ENCODE peak calls at places on chromosomes 6 and 20, in nine cellular contexts. One of them, this sample, is unnamed.

GRCh38 chr20:34604980-34605788 is 46.7 kb downstream of the MAP1LC3A start:
- DNase-seq in lower lobe of right lung: no peak
- DNase-seq in H54: no peak
- DNase-seq in H7: no peak
- DNase-seq in GM10248: no peak
- DNase-seq in stomach: no peak
- DNase-seq in occipital lobe: no peak
- DNase-seq in choroid plexus epithelial cell: peak
- DNase-seq in stromal cell of bone marrow: peak
- DNase-seq in this sample: no peak

GRCh38 chr6:134658596-134658995 is 291.3 kb downstream of the ALDH8A1 start:
- DNase-seq in stomach: no peak
- DNase-seq in occipital lobe: no peak
- DNase-seq in choroid plexus epithelial cell: peak
- DNase-seq in H7: no peak
- DNase-seq in GM10248: no peak
- DNase-seq in H54: no peak
- DNase-seq in lower lobe of right lung: no peak
- DNase-seq in stromal cell of bone marrow: no peak
- DNase-seq in this sample: no peak

GRCh38 chr20:20710443-20710842 is 2.0 kb downstream of the RALGAPA2 start:
- DNase-seq in stromal cell of bone marrow: no peak
- DNase-seq in GM10248: no peak
- DNase-seq in H54: no peak
- DNase-seq in H7: no peak
- DNase-seq in choroid plexus epithelial cell: no peak
- DNase-seq in stomach: no peak
- DNase-seq in lower lobe of right lung: no peak
- DNase-seq in occipital lobe: no peak
- DNase-seq in this sample: no peak

GRCh38 chr6:81487489-81487888 is 265.0 kb downstream of the TENT5A start:
- DNase-seq in choroid plexus epithelial cell: peak
- DNase-seq in stomach: peak
- DNase-seq in H54: no peak
- DNase-seq in GM10248: no peak
- DNase-seq in stromal cell of bone marrow: peak
- DNase-seq in occipital lobe: peak
- DNase-seq in lower lobe of right lung: no peak
- DNase-seq in H7: no peak
- DNase-seq in this sample: no peak

GRCh38 chr6:44268095-44268628 is 2.1 kb upstream of the TMEM151B start:
- DNase-seq in stromal cell of bone marrow: no peak
- DNase-seq in H7: peak
- DNase-seq in H54: no peak
- DNase-seq in occipital lobe: peak
- DNase-seq in GM10248: peak
- DNase-seq in stomach: peak
- DNase-seq in choroid plexus epithelial cell: peak
- DNase-seq in lower lobe of right lung: peak
- DNase-seq in this sample: peak

GRCh38 chr20:21613512-21613911 is 92.0 kb upstream of the PAX1 start:
- DNase-seq in occipital lobe: no peak
- DNase-seq in choroid plexus epithelial cell: no peak
- DNase-seq in H54: no peak
- DNase-seq in H7: no peak
- DNase-seq in stomach: peak
- DNase-seq in stromal cell of bone marrow: no peak
- DNase-seq in lower lobe of right lung: no peak
- DNase-seq in GM10248: no peak
- DNase-seq in this sample: no peak

GRCh38 chr6:12760911-12761310 is 44.3 kb downstream of the PHACTR1 start:
- DNase-seq in H7: no peak
- DNase-seq in stomach: no peak
- DNase-seq in lower lobe of right lung: no peak
- DNase-seq in GM10248: no peak
- DNase-seq in occipital lobe: no peak
- DNase-seq in H54: no peak
- DNase-seq in choroid plexus epithelial cell: no peak
- DNase-seq in stromal cell of bone marrow: no peak
- DNase-seq in this sample: no peak

GRCh38 chr6:147566244-147566898 is 57.9 kb downstream of the SAMD5 start:
- DNase-seq in GM10248: no peak
- DNase-seq in H54: no peak
- DNase-seq in lower lobe of right lung: no peak
- DNase-seq in stomach: no peak
- DNase-seq in stromal cell of bone marrow: no peak
- DNase-seq in choroid plexus epithelial cell: no peak
- DNase-seq in H7: no peak
- DNase-seq in occipital lobe: no peak
- DNase-seq in this sample: no peak

GRCh38 chr6:65170273-65170672 is 536.8 kb downstream of the EYS start:
- DNase-seq in GM10248: no peak
- DNase-seq in stomach: no peak
- DNase-seq in choroid plexus epithelial cell: peak
- DNase-seq in H54: no peak
- DNase-seq in lower lobe of right lung: no peak
- DNase-seq in stromal cell of bone marrow: no peak
- DNase-seq in H7: no peak
- DNase-seq in occipital lobe: no peak
- DNase-seq in this sample: no peak

GRCh38 chr6:40395066-40395697 is 192.0 kb downstream of the LRFN2 start:
- DNase-seq in stromal cell of bone marrow: no peak
- DNase-seq in lower lobe of right lung: no peak
- DNase-seq in occipital lobe: no peak
- DNase-seq in GM10248: no peak
- DNase-seq in stomach: peak
- DNase-seq in choroid plexus epithelial cell: no peak
- DNase-seq in H54: peak
- DNase-seq in H7: no peak
- DNase-seq in this sample: no peak

GRCh38 chr20:48637461-48637860 is 190.3 kb downstream of the PREX1 start:
- DNase-seq in stromal cell of bone marrow: no peak
- DNase-seq in lower lobe of right lung: no peak
- DNase-seq in occipital lobe: no peak
- DNase-seq in choroid plexus epithelial cell: no peak
- DNase-seq in H7: no peak
- DNase-seq in stomach: no peak
- DNase-seq in GM10248: no peak
- DNase-seq in H54: no peak
- DNase-seq in this sample: no peak

GRCh38 chr6:16727996-16728395 is 33.3 kb downstream of the ATXN1 start:
- DNase-seq in H54: no peak
- DNase-seq in H7: no peak
- DNase-seq in GM10248: no peak
- DNase-seq in choroid plexus epithelial cell: no peak
- DNase-seq in stromal cell of bone marrow: no peak
- DNase-seq in stomach: no peak
- DNase-seq in lower lobe of right lung: peak
- DNase-seq in occipital lobe: no peak
- DNase-seq in this sample: no peak

GRCh38 chr6:76435174-76435573 is 362.7 kb upstream of the IMPG1 start:
- DNase-seq in H54: no peak
- DNase-seq in GM10248: no peak
- DNase-seq in stromal cell of bone marrow: no peak
- DNase-seq in lower lobe of right lung: no peak
- DNase-seq in occipital lobe: no peak
- DNase-seq in stomach: no peak
- DNase-seq in choroid plexus epithelial cell: peak
- DNase-seq in H7: no peak
- DNase-seq in this sample: no peak

GRCh38 chr6:129890164-129890563 is 29.0 kb upstream of the TMEM244 start:
- DNase-seq in stromal cell of bone marrow: peak
- DNase-seq in H54: no peak
- DNase-seq in occipital lobe: no peak
- DNase-seq in stomach: no peak
- DNase-seq in lower lobe of right lung: no peak
- DNase-seq in H7: no peak
- DNase-seq in choroid plexus epithelial cell: peak
- DNase-seq in GM10248: no peak
- DNase-seq in this sample: no peak

GRCh38 chr6:14382381-14383236 is 265.0 kb downstream of the CD83 start:
- DNase-seq in stomach: no peak
- DNase-seq in H54: no peak
- DNase-seq in GM10248: no peak
- DNase-seq in lower lobe of right lung: no peak
- DNase-seq in occipital lobe: no peak
- DNase-seq in choroid plexus epithelial cell: no peak
- DNase-seq in stromal cell of bone marrow: no peak
- DNase-seq in H7: no peak
- DNase-seq in this sample: no peak

GRCh38 chr6:162195441-162195840 is 532.1 kb downstream of the PRKN start:
- DNase-seq in H7: no peak
- DNase-seq in occipital lobe: no peak
- DNase-seq in H54: no peak
- DNase-seq in choroid plexus epithelial cell: no peak
- DNase-seq in GM10248: no peak
- DNase-seq in stromal cell of bone marrow: no peak
- DNase-seq in lower lobe of right lung: no peak
- DNase-seq in stomach: no peak
- DNase-seq in this sample: no peak

GRCh38 chr20:8721098-8721497 is 347.8 kb upstream of the PLCB4 start:
- DNase-seq in stomach: peak
- DNase-seq in occipital lobe: peak
- DNase-seq in choroid plexus epithelial cell: peak
- DNase-seq in H7: peak
- DNase-seq in stromal cell of bone marrow: peak
- DNase-seq in H54: no peak
- DNase-seq in GM10248: no peak
- DNase-seq in lower lobe of right lung: no peak
- DNase-seq in this sample: no peak

GRCh38 chr6:7173843-7174503 is 66.2 kb downstream of the RREB1 start:
- DNase-seq in occipital lobe: no peak
- DNase-seq in H7: peak
- DNase-seq in stromal cell of bone marrow: no peak
- DNase-seq in GM10248: no peak
- DNase-seq in H54: no peak
- DNase-seq in stomach: no peak
- DNase-seq in choroid plexus epithelial cell: no peak
- DNase-seq in lower lobe of right lung: no peak
- DNase-seq in this sample: no peak

GRCh38 chr6:88810089-88810488 is 153.3 kb downstream of the RNGTT start:
- DNase-seq in lower lobe of right lung: no peak
- DNase-seq in occipital lobe: no peak
- DNase-seq in H7: no peak
- DNase-seq in choroid plexus epithelial cell: no peak
- DNase-seq in stromal cell of bone marrow: no peak
- DNase-seq in H54: no peak
- DNase-seq in stomach: no peak
- DNase-seq in GM10248: no peak
- DNase-seq in this sample: no peak

GRCh38 chr6:31652925-31653724 is 664 bp upstream of the BAG6 start:
- DNase-seq in GM10248: peak
- DNase-seq in choroid plexus epithelial cell: no peak
- DNase-seq in H7: peak
- DNase-seq in occipital lobe: peak
- DNase-seq in H54: peak
- DNase-seq in stromal cell of bone marrow: no peak
- DNase-seq in lower lobe of right lung: peak
- DNase-seq in stomach: peak
- DNase-seq in this sample: no peak

GRCh38 chr20:22379472-22379871 is 204.9 kb downstream of the FOXA2 start:
- DNase-seq in H54: peak
- DNase-seq in occipital lobe: no peak
- DNase-seq in H7: no peak
- DNase-seq in GM10248: no peak
- DNase-seq in stomach: no peak
- DNase-seq in stromal cell of bone marrow: no peak
- DNase-seq in lower lobe of right lung: no peak
- DNase-seq in choroid plexus epithelial cell: peak
- DNase-seq in this sample: no peak

GRCh38 chr6:126302191-126302590 is 37.7 kb upstream of the CENPW start:
- DNase-seq in H54: no peak
- DNase-seq in stomach: no peak
- DNase-seq in occipital lobe: no peak
- DNase-seq in H7: no peak
- DNase-seq in stromal cell of bone marrow: no peak
- DNase-seq in lower lobe of right lung: no peak
- DNase-seq in GM10248: no peak
- DNase-seq in choroid plexus epithelial cell: peak
- DNase-seq in this sample: no peak

GRCh38 chr20:50834599-50835005 is 39.7 kb downstream of the BCAS4 start:
- DNase-seq in stomach: no peak
- DNase-seq in H54: no peak
- DNase-seq in GM10248: no peak
- DNase-seq in H7: no peak
- DNase-seq in occipital lobe: no peak
- DNase-seq in lower lobe of right lung: no peak
- DNase-seq in stromal cell of bone marrow: peak
- DNase-seq in choroid plexus epithelial cell: peak
- DNase-seq in this sample: no peak

GRCh38 chr6:131728296-131728939 is 17.6 kb upstream of the CTAGE9 start:
- DNase-seq in H54: no peak
- DNase-seq in lower lobe of right lung: no peak
- DNase-seq in H7: no peak
- DNase-seq in GM10248: no peak
- DNase-seq in stromal cell of bone marrow: peak
- DNase-seq in choroid plexus epithelial cell: no peak
- DNase-seq in stomach: no peak
- DNase-seq in occipital lobe: no peak
- DNase-seq in this sample: no peak

GRCh38 chr6:4664117-4664626 is 112.0 kb upstream of the CDYL start:
- DNase-seq in GM10248: no peak
- DNase-seq in stromal cell of bone marrow: peak
- DNase-seq in H7: no peak
- DNase-seq in choroid plexus epithelial cell: peak
- DNase-seq in lower lobe of right lung: no peak
- DNase-seq in stomach: no peak
- DNase-seq in occipital lobe: peak
- DNase-seq in H54: no peak
- DNase-seq in this sample: no peak

GRCh38 chr6:82415820-82416219 is 52.2 kb downstream of the TPBG start:
- DNase-seq in occipital lobe: no peak
- DNase-seq in stomach: no peak
- DNase-seq in lower lobe of right lung: no peak
- DNase-seq in choroid plexus epithelial cell: no peak
- DNase-seq in H7: no peak
- DNase-seq in GM10248: no peak
- DNase-seq in stromal cell of bone marrow: no peak
- DNase-seq in H54: no peak
- DNase-seq in this sample: no peak

GRCh38 chr6:159107451-159108260 is 61.5 kb upstream of the FNDC1 start:
- DNase-seq in stomach: peak
- DNase-seq in H7: no peak
- DNase-seq in occipital lobe: no peak
- DNase-seq in lower lobe of right lung: no peak
- DNase-seq in GM10248: no peak
- DNase-seq in choroid plexus epithelial cell: no peak
- DNase-seq in stromal cell of bone marrow: no peak
- DNase-seq in H54: no peak
- DNase-seq in this sample: peak

GRCh38 chr20:31707994-31708744 is 14.5 kb downstream of the BCL2L1 start:
- DNase-seq in lower lobe of right lung: peak
- DNase-seq in H54: no peak
- DNase-seq in stomach: peak
- DNase-seq in stromal cell of bone marrow: no peak
- DNase-seq in GM10248: no peak
- DNase-seq in choroid plexus epithelial cell: no peak
- DNase-seq in H7: peak
- DNase-seq in occipital lobe: peak
- DNase-seq in this sample: no peak

GRCh38 chr6:80969439-80969838 is 783.0 kb downstream of the TENT5A start:
- DNase-seq in occipital lobe: no peak
- DNase-seq in stomach: no peak
- DNase-seq in H54: no peak
- DNase-seq in H7: no peak
- DNase-seq in GM10248: no peak
- DNase-seq in lower lobe of right lung: no peak
- DNase-seq in stromal cell of bone marrow: no peak
- DNase-seq in choroid plexus epithelial cell: no peak
- DNase-seq in this sample: no peak

GRCh38 chr20:57250607-57251343 is 15.7 kb downstream of the BMP7 start:
- DNase-seq in H7: no peak
- DNase-seq in H54: no peak
- DNase-seq in lower lobe of right lung: no peak
- DNase-seq in choroid plexus epithelial cell: peak
- DNase-seq in occipital lobe: no peak
- DNase-seq in GM10248: no peak
- DNase-seq in stromal cell of bone marrow: no peak
- DNase-seq in stomach: no peak
- DNase-seq in this sample: no peak

GRCh38 chr6:24495516-24495847 is 713 bp downstream of the ALDH5A1 start:
- DNase-seq in stromal cell of bone marrow: peak
- DNase-seq in occipital lobe: peak
- DNase-seq in choroid plexus epithelial cell: peak
- DNase-seq in GM10248: peak
- DNase-seq in lower lobe of right lung: peak
- DNase-seq in H54: no peak
- DNase-seq in H7: peak
- DNase-seq in stomach: peak
- DNase-seq in this sample: peak

This sample was measured in natural killer cell.